ENCODE peak calls at places on chromosomes 11 and 22, in five cellular contexts. One of them, this sample, is unnamed.

GRCh38 chr22:19139974-19140373 is 4.5 kb downstream of the ESS2 start:
- DNase-seq in foreskin fibroblast: no peak
- DNase-seq in HCT116: no peak
- DNase-seq in kidney: no peak
- DNase-seq in fibroblast of lung: no peak
- DNase-seq in this sample: no peak

GRCh38 chr22:44918166-44918924 is 91.5 kb downstream of the PHF21B start:
- DNase-seq in foreskin fibroblast: no peak
- DNase-seq in HCT116: no peak
- DNase-seq in kidney: peak; percentile 60
- DNase-seq in fibroblast of lung: no peak
- DNase-seq in this sample: no peak

GRCh38 chr11:120326845-120327281 is 1.8 kb downstream of the TLCD5 start:
- DNase-seq in foreskin fibroblast: no peak
- DNase-seq in HCT116: no peak
- DNase-seq in kidney: no peak
- DNase-seq in fibroblast of lung: peak; percentile 62
- DNase-seq in this sample: no peak

GRCh38 chr11:127627629-127628462 is 627.3 kb upstream of the KIRREL3 start:
- DNase-seq in foreskin fibroblast: no peak
- DNase-seq in HCT116: no peak
- DNase-seq in kidney: peak; percentile 74
- DNase-seq in fibroblast of lung: peak; percentile 48
- DNase-seq in this sample: no peak

GRCh38 chr11:80285076-80285790 is 844.4 kb upstream of the TENM4 start:
- DNase-seq in foreskin fibroblast: no peak
- DNase-seq in HCT116: no peak
- DNase-seq in kidney: no peak
- DNase-seq in fibroblast of lung: peak; percentile 84
- DNase-seq in this sample: no peak

GRCh38 chr11:8983552-8983951 is 19.3 kb upstream of the TMEM9B start:
- DNase-seq in foreskin fibroblast: no peak
- DNase-seq in HCT116: no peak
- DNase-seq in kidney: no peak
- DNase-seq in fibroblast of lung: no peak
- DNase-seq in this sample: no peak

GRCh38 chr11:27807594-27807993 is 107.3 kb upstream of the BDNF start:
- DNase-seq in foreskin fibroblast: peak; percentile 20
- DNase-seq in HCT116: no peak
- DNase-seq in kidney: no peak
- DNase-seq in fibroblast of lung: peak; percentile 10
- DNase-seq in this sample: no peak

GRCh38 chr22:27129266-27129665 is 471.9 kb downstream of the MIAT start:
- DNase-seq in foreskin fibroblast: peak; percentile 57
- DNase-seq in HCT116: no peak
- DNase-seq in kidney: no peak
- DNase-seq in fibroblast of lung: peak; percentile 89
- DNase-seq in this sample: no peak

GRCh38 chr11:61119055-61119454 is 16.8 kb downstream of the CD5 start:
- DNase-seq in foreskin fibroblast: no peak
- DNase-seq in HCT116: no peak
- DNase-seq in kidney: no peak
- DNase-seq in fibroblast of lung: no peak
- DNase-seq in this sample: no peak

GRCh38 chr11:13166036-13166435 is 111.6 kb upstream of the BMAL1 start:
- DNase-seq in foreskin fibroblast: no peak
- DNase-seq in HCT116: no peak
- DNase-seq in kidney: no peak
- DNase-seq in fibroblast of lung: peak; percentile 57
- DNase-seq in this sample: no peak

GRCh38 chr11:35734669-35735068 is 72.1 kb downstream of the TRIM44 start:
- DNase-seq in foreskin fibroblast: no peak
- DNase-seq in HCT116: no peak
- DNase-seq in kidney: no peak
- DNase-seq in fibroblast of lung: no peak
- DNase-seq in this sample: no peak

GRCh38 chr22:21032037-21032842 is at the start of gene SLC7A4:
- DNase-seq in foreskin fibroblast: no peak
- DNase-seq in HCT116: no peak
- DNase-seq in kidney: no peak
- DNase-seq in fibroblast of lung: no peak
- DNase-seq in this sample: no peak

GRCh38 chr11:8249482-8249881 is 14.2 kb downstream of the LMO1 start:
- DNase-seq in foreskin fibroblast: no peak
- DNase-seq in HCT116: no peak
- DNase-seq in kidney: peak; percentile 35
- DNase-seq in fibroblast of lung: no peak
- DNase-seq in this sample: no peak

GRCh38 chr11:120956710-120957500 is 67.0 kb upstream of the TBCEL start:
- DNase-seq in foreskin fibroblast: no peak
- DNase-seq in HCT116: no peak
- DNase-seq in kidney: no peak
- DNase-seq in fibroblast of lung: no peak
- DNase-seq in this sample: no peak

GRCh38 chr22:33902073-33902472 is 18.2 kb downstream of the LARGE1 start:
- DNase-seq in foreskin fibroblast: no peak
- DNase-seq in HCT116: no peak
- DNase-seq in kidney: no peak
- DNase-seq in fibroblast of lung: no peak
- DNase-seq in this sample: no peak

GRCh38 chr11:47668665-47669064 is 26.3 kb upstream of the MTCH2 start:
- DNase-seq in foreskin fibroblast: no peak
- DNase-seq in HCT116: no peak
- DNase-seq in kidney: no peak
- DNase-seq in fibroblast of lung: no peak
- DNase-seq in this sample: no peak

GRCh38 chr11:35282226-35282882 is 137.0 kb downstream of the SLC1A2 start:
- DNase-seq in foreskin fibroblast: peak; percentile 57
- DNase-seq in HCT116: no peak
- DNase-seq in kidney: no peak
- DNase-seq in fibroblast of lung: peak; percentile 63
- DNase-seq in this sample: no peak

GRCh38 chr22:30809086-30809485 is 114.4 kb downstream of the OSBP2 start:
- DNase-seq in foreskin fibroblast: no peak
- DNase-seq in HCT116: no peak
- DNase-seq in kidney: peak; percentile 1
- DNase-seq in fibroblast of lung: peak; percentile 85
- DNase-seq in this sample: no peak

GRCh38 chr11:29282088-29282487 is 734.7 kb downstream of the KCNA4 start:
- DNase-seq in foreskin fibroblast: peak; percentile 83
- DNase-seq in HCT116: peak; percentile 81
- DNase-seq in kidney: no peak
- DNase-seq in fibroblast of lung: peak; percentile 98
- DNase-seq in this sample: peak; percentile 66

GRCh38 chr22:43257549-43257948 is 70.6 kb upstream of the TTLL12 start:
- DNase-seq in foreskin fibroblast: no peak
- DNase-seq in HCT116: no peak
- DNase-seq in kidney: no peak
- DNase-seq in fibroblast of lung: peak; percentile 27
- DNase-seq in this sample: no peak

GRCh38 chr22:41857160-41857859 is 24.4 kb downstream of the SREBF2 start:
- DNase-seq in foreskin fibroblast: peak; percentile 76
- DNase-seq in HCT116: peak; percentile 65
- DNase-seq in kidney: no peak
- DNase-seq in fibroblast of lung: peak; percentile 77
- DNase-seq in this sample: peak; percentile 43

GRCh38 chr22:41092023-41092817 is at the start of gene EP300:
- DNase-seq in foreskin fibroblast: peak; percentile 76
- DNase-seq in HCT116: peak; percentile 40
- DNase-seq in kidney: peak; percentile 97
- DNase-seq in fibroblast of lung: peak; percentile 74
- DNase-seq in this sample: no peak

GRCh38 chr11:132886335-132886734 is 646.0 kb downstream of the OPCML start:
- DNase-seq in foreskin fibroblast: peak; percentile 23
- DNase-seq in HCT116: no peak
- DNase-seq in kidney: no peak
- DNase-seq in fibroblast of lung: peak; percentile 85
- DNase-seq in this sample: no peak

GRCh38 chr11:75815345-75815983 is 454 bp downstream of the UVRAG start:
- DNase-seq in foreskin fibroblast: no peak
- DNase-seq in HCT116: no peak
- DNase-seq in kidney: peak; percentile 90
- DNase-seq in fibroblast of lung: peak; percentile 46
- DNase-seq in this sample: no peak
- TF ChIP-seq CTCF in foreskin fibroblast: no peak
- TF ChIP-seq CTCF in HCT116: no peak
- TF ChIP-seq CTCF in kidney: no peak
- TF ChIP-seq CTCF in fibroblast of lung: no peak
- TF ChIP-seq CTCF in this sample: no peak

DNA sequence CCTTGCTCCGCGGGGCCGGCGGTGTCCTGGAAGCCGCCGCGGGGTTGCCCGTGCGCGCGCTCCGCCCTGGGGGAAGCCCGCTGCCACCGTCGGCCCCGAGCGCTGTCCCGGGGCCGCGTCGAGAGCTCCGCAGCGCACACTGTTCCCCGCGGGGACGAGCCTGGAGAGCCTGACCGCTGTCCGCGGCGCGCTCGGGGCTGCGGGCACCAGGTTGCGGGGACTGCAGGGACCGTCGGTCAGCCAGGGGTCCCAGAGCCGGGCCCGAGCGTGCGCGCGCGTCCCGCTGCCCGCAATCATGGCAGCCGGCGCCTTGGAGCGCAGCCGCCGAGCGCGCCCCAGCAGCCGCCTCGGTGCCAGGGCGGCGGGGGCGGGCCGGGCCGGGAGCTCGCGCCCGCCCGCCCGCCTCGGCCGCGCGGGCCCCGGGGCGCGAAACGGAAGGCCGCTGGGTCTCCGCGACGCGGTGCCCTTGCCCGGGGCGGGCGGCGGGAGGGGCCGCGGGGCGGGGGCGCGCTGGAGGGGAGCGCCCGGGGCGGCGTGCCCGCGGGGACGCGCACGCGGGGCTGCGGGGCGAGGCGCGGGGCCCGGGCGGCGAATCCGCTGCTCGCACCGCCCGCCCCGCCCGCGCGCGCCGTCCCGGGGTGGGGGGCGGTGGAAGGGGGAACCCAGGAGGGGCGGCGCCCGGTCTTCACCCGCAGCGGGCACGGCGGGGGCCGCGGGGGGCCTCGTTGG is 79.4 kb upstream of the PPARA start:
- DNase-seq in foreskin fibroblast: peak; percentile 76
- DNase-seq in HCT116: no peak
- DNase-seq in kidney: peak; percentile 86
- DNase-seq in fibroblast of lung: peak; percentile 64
- DNase-seq in this sample: no peak
- H3K4me3 ChIP-seq in foreskin fibroblast: peak overlapping the region; percentile 71
- H3K4me3 ChIP-seq in HCT116: peak overlapping the region; percentile 90
- H3K4me3 ChIP-seq in kidney: peak overlapping the region; percentile 81
- H3K4me3 ChIP-seq in fibroblast of lung: peak overlapping the region; percentile 98
- H3K4me3 ChIP-seq in this sample: peak overlapping the region; percentile 69

GRCh38 chr11:67276821-67277230 is 10.6 kb downstream of the GRK2 start:
- DNase-seq in foreskin fibroblast: peak; percentile 68
- DNase-seq in HCT116: no peak
- DNase-seq in kidney: peak; percentile 82
- DNase-seq in fibroblast of lung: no peak
- DNase-seq in this sample: no peak

GRCh38 chr11:67277231-67277961 is 11.1 kb downstream of the GRK2 start:
- DNase-seq in foreskin fibroblast: peak; percentile 74
- DNase-seq in HCT116: no peak
- DNase-seq in kidney: peak; percentile 96
- DNase-seq in fibroblast of lung: peak; percentile 58
- DNase-seq in this sample: peak; percentile 52

GRCh38 chr11:67274768-67275605 is 8.7 kb downstream of the GRK2 start:
- DNase-seq in foreskin fibroblast: no peak
- DNase-seq in HCT116: no peak
- DNase-seq in kidney: peak; percentile 90
- DNase-seq in fibroblast of lung: no peak
- DNase-seq in this sample: no peak

GRCh38 chr11:67273260-67273990 is 7.2 kb downstream of the GRK2 start:
- DNase-seq in foreskin fibroblast: no peak
- DNase-seq in HCT116: no peak
- DNase-seq in kidney: peak; percentile 80
- DNase-seq in fibroblast of lung: no peak
- DNase-seq in this sample: no peak

DNA sequence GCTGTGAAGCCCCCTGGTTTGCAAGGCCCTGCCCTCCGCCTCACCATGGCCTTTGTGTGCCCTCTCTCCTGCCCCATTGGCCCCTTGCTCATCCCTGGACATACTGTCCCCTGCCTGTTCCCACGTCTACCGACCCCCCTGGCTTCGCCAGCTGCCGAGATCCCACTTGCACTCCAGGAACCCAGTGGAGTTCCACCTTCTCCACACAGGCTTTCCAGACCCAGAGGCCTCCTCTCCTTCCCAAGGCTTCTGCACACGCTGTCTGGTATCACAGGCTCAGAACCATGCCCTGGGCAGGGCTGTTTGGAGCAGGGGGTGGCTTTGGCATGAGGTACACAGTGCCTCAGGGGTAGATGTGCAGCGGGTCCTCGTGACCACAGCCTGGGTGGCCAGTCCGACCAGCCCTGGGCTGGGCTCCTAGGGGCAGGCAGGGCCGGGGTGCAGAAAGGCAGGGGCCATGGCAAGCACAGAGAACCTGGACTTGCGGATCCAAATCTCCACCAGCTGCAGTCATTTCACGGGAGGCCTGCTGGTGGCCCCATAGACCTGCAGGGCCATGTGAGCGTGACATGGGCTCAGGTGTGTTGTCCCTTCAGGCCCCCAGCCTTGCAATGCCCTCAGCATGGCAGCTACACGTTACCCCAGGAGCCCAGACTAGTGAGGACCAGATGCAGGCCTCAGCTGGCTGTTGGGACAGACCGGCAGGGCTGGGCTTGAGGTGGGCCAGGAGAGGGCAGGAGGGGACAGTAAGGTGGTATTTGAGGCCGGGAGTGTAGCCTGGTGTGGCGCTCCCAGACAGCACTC is 9.5 kb downstream of the GRK2 start:
- DNase-seq in foreskin fibroblast: no peak
- DNase-seq in HCT116: no peak
- DNase-seq in kidney: peak; percentile 76
- DNase-seq in fibroblast of lung: no peak
- DNase-seq in this sample: no peak
- TF ChIP-seq CTCF in foreskin fibroblast: no peak
- TF ChIP-seq CTCF in HCT116: no peak
- TF ChIP-seq CTCF in kidney: no peak
- TF ChIP-seq CTCF in fibroblast of lung: no peak
- TF ChIP-seq CTCF in this sample: no peak

DNA sequence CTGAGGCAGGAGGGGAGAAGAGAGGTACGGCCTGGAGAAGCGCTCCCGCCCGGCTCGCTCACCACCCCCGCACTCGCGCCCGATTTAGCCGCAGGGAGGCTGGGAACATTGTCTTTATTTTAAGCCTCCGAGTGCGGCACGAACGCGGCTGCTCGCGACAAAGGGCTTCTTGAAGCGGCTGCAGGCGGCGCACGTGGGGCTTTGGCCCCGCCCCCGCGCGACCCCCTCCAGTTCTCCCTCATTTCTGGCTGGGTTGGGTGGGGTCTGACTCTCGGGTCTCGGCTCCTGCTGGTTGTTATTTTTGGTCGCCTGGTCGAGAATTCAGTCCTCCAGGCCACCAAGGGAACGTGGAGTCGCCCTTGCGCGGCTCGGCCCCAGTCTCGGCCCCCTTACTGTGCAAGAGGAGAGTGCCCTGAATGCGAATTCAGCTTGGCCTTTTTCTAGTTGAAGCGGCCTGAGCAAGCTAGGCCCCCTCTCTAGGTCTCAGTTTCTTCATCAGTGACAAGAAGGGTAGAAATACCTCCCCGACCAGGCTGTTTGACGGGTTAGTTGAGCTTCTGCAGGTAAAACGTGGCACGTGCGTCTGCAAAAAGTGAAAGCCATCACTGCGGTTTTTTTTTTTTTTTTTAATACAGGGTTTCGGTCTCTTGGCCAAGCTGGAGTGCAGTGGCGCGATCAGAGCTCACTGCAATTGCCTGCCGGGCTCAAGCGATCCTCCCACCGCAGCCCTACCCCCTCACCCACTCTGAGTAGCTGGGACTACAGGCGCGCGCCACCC is 2.7 kb upstream of the CHRM1 start:
- DNase-seq in foreskin fibroblast: no peak
- DNase-seq in HCT116: no peak
- DNase-seq in kidney: peak; percentile 71
- DNase-seq in fibroblast of lung: no peak
- DNase-seq in this sample: no peak
- H3K4me3 ChIP-seq in foreskin fibroblast: peak overlapping the region; percentile 20
- H3K4me3 ChIP-seq in HCT116: no peak overlapping the region
- H3K4me3 ChIP-seq in kidney: peak overlapping the region; percentile 32
- H3K4me3 ChIP-seq in fibroblast of lung: peak overlapping the region; percentile 21
- H3K4me3 ChIP-seq in this sample: no peak overlapping the region

This sample was measured in HFF-Myc.